ENCODE peak calls at places on chromosomes 2 and 18, in eight cellular contexts. K, D, L, Y, R, W, S and O are unnamed samples.

GRCh38 chr2:189274412-189274811 is 94.9 kb upstream of the COL5A2 start:
- DNase-seq in K (no peak), D (no peak), L (no peak), Y (no peak), R (no peak), W (no peak), S (no peak), O (no peak)

GRCh38 chr2:238487134-238487533 is 60.4 kb downstream of the ASB1 start:
- DNase-seq in K (no peak), D (no peak), L (no peak), Y (no peak), R (no peak), W (no peak), S (no peak), O (no peak)

GRCh38 chr2:196592912-196593881 is 46.3 kb upstream of the CCDC150 start:
- DNase-seq in K (peak), D (peak), L (peak), Y (no peak), R (peak), W (no peak), S (no peak), O (no peak)

GRCh38 chr2:25279091-25279651 is 62.6 kb downstream of the DNMT3A start:
- DNase-seq in K (no peak), D (no peak), L (no peak), Y (peak), R (no peak), W (no peak), S (no peak), O (peak)

GRCh38 chr18:26656944-26657536 is 108.7 kb upstream of the KCTD1 start:
- DNase-seq in K (no peak), D (peak), L (peak), Y (no peak), R (peak), W (peak), S (no peak), O (peak)

GRCh38 chr18:23142285-23142929 is 7.1 kb downstream of the CABLES1 start:
- DNase-seq in K (no peak), D (no peak), L (no peak), Y (no peak), R (no peak), W (peak), S (no peak), O (no peak)

GRCh38 chr2:148887349-148888002 is 12.4 kb downstream of the KIF5C start:
- DNase-seq in K (no peak), D (no peak), L (peak), Y (no peak), R (no peak), W (no peak), S (no peak), O (no peak)

GRCh38 chr2:190607657-190608357 is 41.1 kb upstream of the NAB1 start:
- DNase-seq in K (peak), D (no peak), L (no peak), Y (no peak), R (peak), W (no peak), S (peak), O (no peak)

GRCh38 chr2:75604479-75604878 is 42.1 kb upstream of the MRPL19 start:
- DNase-seq in K (no peak), D (no peak), L (no peak), Y (no peak), R (no peak), W (no peak), S (no peak), O (no peak)

GRCh38 chr2:177165731-177166711 is 46.6 kb upstream of the HNRNPA3 start:
- DNase-seq in K (peak), D (no peak), L (no peak), Y (peak), R (no peak), W (peak), S (no peak), O (no peak)

GRCh38 chr2:17912266-17912691 is 33.8 kb downstream of the KCNS3 start:
- DNase-seq in K (no peak), D (no peak), L (no peak), Y (no peak), R (no peak), W (no peak), S (no peak), O (no peak)

DNA sequence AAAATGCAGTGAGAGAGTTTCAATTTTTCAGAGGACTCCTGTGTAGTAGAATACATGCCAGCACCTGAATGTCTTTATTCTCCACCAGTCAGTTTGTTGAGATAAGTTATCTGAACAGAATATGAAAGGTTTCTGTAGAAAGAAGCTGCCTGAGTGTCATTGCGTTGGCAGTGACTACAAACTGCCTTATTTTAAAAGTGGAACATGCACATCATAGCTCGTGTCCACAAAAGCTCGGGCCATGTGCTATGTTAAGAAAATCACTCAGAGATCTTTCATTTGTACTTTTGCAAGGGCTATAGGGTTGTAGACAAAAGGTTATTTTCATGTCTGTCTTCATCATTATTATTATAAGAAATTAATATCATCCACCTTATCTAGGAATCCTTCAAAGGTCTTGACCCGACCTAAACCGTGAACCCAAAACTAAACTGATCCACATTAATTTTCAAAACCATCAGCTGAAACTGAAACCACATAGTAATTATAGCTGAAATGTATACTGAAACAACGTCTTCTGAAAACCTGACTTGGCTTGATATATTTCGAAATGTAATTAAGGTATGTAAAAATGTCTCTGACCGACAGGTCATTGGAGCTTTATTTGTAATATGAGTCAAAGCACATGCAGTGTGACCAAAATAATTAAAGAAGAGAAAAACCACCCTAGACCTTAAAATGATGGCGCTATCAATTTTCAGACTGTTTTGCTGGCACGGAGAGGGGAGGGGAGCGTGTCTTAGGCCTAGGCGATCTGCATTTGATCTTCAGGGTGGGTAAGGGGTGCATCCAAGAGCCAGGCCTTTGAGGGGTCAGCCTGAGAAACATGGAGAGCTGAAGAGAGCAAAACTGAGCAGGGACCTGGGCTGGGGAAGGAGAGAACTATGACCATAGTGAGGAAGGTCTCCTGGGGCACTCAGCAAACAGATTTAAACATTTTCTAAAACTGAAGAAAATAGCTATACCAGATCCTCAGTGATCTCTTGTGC is 232.1 kb downstream of the SOX11 start:
- DNase-seq in K (no peak), D (no peak), L (no peak), Y (no peak), R (no peak), W (no peak), S (no peak), O (no peak)
- TF ChIP-seq CTCF in K (no peak), D (no peak), L (no peak), Y (no peak), R (no peak), W (no peak), S (no peak), O (no peak)

GRCh38 chr2:105862843-105863242 is 118.1 kb downstream of the NCK2 start:
- DNase-seq in K (no peak), D (no peak), L (no peak), Y (no peak), R (no peak), W (no peak), S (no peak), O (no peak)

GRCh38 chr2:105864262-105864661 is 119.5 kb downstream of the NCK2 start:
- DNase-seq in K (no peak), D (no peak), L (no peak), Y (no peak), R (no peak), W (no peak), S (no peak), O (no peak)

GRCh38 chr2:105868060-105868459 is 123.3 kb downstream of the NCK2 start:
- DNase-seq in K (no peak), D (no peak), L (no peak), Y (no peak), R (no peak), W (no peak), S (no peak), O (no peak)

GRCh38 chr2:105866439-105867170 is 121.9 kb downstream of the NCK2 start:
- DNase-seq in K (no peak), D (no peak), L (no peak), Y (no peak), R (no peak), W (no peak), S (no peak), O (no peak)

GRCh38 chr2:105865222-105865913 is 120.7 kb downstream of the NCK2 start:
- DNase-seq in K (no peak), D (no peak), L (no peak), Y (no peak), R (no peak), W (no peak), S (no peak), O (no peak)
- TF ChIP-seq REST in K (no peak), D (no peak), L (no peak), Y (no peak), R (no peak), W (no peak), S (no peak), O (no peak)

GRCh38 chr2:63301481-63301880 is 250.9 kb downstream of the OTX1 start:
- DNase-seq in K (no peak), D (no peak), L (peak), Y (no peak), R (no peak), W (no peak), S (no peak), O (no peak)

GRCh38 chr2:63300835-63301234 is 250.2 kb downstream of the OTX1 start:
- DNase-seq in K (peak), D (no peak), L (peak), Y (no peak), R (no peak), W (peak), S (peak), O (peak)
- TF ChIP-seq CTCF in K (no peak), D (peak), L (peak), Y (no peak), R (no peak), W (peak), S (no peak), O (no peak)

DNA sequence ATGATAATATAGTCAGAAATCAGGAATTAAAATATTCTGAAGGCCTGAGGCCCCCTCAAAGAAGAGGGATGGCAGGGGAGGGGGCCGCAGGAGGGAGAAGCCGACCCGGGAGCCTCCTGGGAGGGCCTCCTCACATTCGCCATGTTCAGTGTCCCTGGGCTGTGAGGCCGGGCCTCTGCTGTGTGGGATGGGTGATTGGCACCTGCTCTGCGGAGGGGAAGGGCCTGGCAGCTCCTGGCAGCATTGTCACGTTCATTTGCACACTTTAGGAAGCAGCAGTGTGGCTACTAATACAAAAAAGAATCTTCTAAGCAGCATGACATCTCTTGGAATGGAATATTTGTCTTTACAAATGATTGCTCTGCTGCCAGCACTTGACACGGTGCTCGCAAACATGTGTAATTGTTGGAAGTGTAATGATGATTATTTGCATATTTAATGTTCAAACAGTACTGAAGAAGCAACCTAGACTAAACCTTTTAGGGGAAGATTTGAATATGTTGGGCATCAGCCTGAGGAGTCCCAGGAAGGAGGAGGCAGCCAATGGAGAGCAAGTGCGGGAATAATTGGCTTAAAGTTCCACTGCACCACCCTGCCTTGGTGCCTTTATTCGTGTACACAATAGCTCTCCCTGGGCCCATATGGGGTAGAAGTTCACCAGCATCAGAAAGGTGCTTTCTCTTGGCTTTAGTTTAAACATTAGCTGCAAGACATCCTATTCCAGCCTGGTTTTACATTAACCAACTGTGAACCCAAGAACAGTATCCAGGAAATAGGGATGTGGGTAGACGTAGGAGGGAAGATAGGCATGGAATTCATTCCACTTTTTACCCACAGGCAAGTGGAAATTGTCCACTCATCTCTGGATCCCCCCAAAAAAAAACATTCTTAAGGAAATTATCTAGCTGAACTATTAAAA is 404.8 kb downstream of the TMEM182 start:
- DNase-seq in K (no peak), D (no peak), L (no peak), Y (no peak), R (no peak), W (peak), S (no peak), O (no peak)
- TF ChIP-seq REST in K (no peak), D (no peak), L (no peak), Y (no peak), R (no peak), W (no peak), S (no peak), O (no peak)

DNA sequence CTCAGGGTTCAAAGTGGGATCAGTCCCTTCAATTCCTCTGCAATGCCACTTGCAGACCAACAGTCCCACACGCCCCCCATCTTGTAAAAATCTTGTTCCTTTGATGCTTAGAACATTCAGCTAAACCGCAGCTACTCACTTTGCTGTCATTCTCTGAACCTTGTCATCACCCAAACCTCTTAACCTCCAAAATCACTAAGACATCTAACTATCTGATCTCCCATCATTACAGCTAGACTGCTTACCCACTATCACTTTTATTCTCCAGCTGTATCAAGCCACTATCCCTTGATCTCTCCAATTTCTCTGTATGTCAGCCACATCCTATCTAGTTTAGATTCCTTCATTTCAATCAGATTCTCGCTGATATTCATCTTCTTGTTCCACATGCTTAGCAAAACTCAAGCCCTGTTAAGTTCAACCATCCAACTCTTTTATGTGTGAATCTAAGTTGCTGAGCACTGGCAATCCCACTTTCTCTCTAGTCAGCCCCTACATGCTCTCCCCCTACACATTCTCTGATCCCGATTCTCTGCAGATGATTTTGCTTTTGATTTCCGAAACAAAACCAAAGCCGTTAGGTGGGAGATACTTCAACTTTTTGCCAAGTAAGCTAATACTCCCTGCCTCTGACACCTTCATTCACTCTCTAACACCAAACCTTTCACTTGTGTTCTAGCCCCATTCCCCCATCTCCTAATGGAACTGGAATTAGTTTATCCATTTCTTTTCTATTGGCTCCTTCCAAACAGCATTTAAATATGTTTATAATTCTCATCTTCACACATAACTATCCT is 4.6 kb downstream of the GTF3C2 start:
- DNase-seq in K (no peak), D (no peak), L (no peak), Y (no peak), R (no peak), W (no peak), S (no peak), O (no peak)
- TF ChIP-seq CTCF in K (no peak), D (no peak), L (no peak), Y (no peak), R (no peak), W (no peak), S (no peak), O (no peak)

GRCh38 chr2:169178364-169178763 is 109.0 kb downstream of the DHRS9 start:
- DNase-seq in K (no peak), D (no peak), L (no peak), Y (no peak), R (no peak), W (no peak), S (no peak), O (no peak)

GRCh38 chr2:169172076-169172735 is 102.8 kb downstream of the DHRS9 start:
- DNase-seq in K (no peak), D (no peak), L (peak), Y (no peak), R (no peak), W (no peak), S (no peak), O (no peak)

GRCh38 chr2:169178804-169179390 is 109.5 kb downstream of the DHRS9 start:
- DNase-seq in K (no peak), D (no peak), L (no peak), Y (no peak), R (no peak), W (no peak), S (no peak), O (no peak)

GRCh38 chr2:169175112-169175511 is 105.7 kb downstream of the DHRS9 start:
- DNase-seq in K (no peak), D (no peak), L (no peak), Y (no peak), R (no peak), W (no peak), S (no peak), O (no peak)

DNA sequence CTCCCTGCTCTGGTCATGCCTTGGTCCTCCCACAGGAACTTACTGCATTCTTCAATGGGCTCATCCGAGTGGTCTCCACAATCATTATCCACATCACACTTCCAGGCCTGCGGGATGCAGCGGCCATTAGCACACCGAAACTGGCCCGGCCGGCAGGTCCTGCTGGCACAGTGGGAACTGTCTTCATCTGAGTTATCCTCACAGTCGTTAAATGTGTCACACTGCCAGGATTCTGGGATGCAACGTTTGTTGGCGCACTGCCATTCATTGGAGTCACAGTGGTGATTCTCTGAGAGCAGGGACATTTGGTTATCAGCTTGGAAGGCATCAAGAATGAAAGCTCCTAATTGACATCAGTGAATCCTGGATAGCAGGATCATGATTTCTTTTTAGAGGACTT is 104.5 kb downstream of the DHRS9 start:
- DNase-seq in K (no peak), D (peak), L (no peak), Y (no peak), R (no peak), W (no peak), S (no peak), O (no peak)
- TF ChIP-seq REST in K (no peak), D (no peak), L (no peak), Y (no peak), R (no peak), W (no peak), S (no peak), O (no peak)

GRCh38 chr2:65265090-65266045 is 37.7 kb downstream of the ACTR2 start:
- DNase-seq in K (peak), D (peak), L (peak), Y (peak), R (peak), W (peak), S (peak), O (no peak)
- TF ChIP-seq CTCF in K (peak), D (peak), L (peak), Y (peak), R (peak), W (peak), S (peak), O (peak)